ENCODE peak calls at places on chromosomes 2 and 18, in four cellular contexts. G is mesendoderm, T is H9, Z is H1. N is an unnamed sample.

GRCh38 chr2:172357442-172357841 is 69.9 kb upstream of the ITGA6 start:
- DNase-seq in T (no peak), G (no peak), Z (no peak), N (no peak)

GRCh38 chr2:28692411-28692810 is 59.2 kb upstream of the PPP1CB start:
- DNase-seq in G (no peak), T (no peak), Z (no peak), N (no peak)

GRCh38 chr2:171274757-171275156 is 114.1 kb upstream of the TLK1 start:
- DNase-seq in G (no peak), Z (no peak), T (no peak), N (no peak)

GRCh38 chr2:82301506-82301905 is 1997.0 kb upstream of the LRRTM1 start:
- DNase-seq in Z (no peak), T (no peak), G (no peak), N (no peak)

GRCh38 chr2:29134933-29135332 is 19.7 kb downstream of the CLIP4 start:
- DNase-seq in Z (no peak), T (no peak), G (peak), N (no peak)

GRCh38 chr2:218402911-218403411 is 3.3 kb downstream of the CTDSP1 start:
- DNase-seq in G (no peak), Z (no peak), T (no peak), N (no peak)

GRCh38 chr18:5456577-5457466 is 87.0 kb downstream of the EPB41L3 start:
- DNase-seq in T (peak), G (peak), Z (no peak), N (peak)

GRCh38 chr2:62573137-62573731 is 67.2 kb upstream of the TMEM17 start:
- DNase-seq in G (no peak), T (no peak), Z (no peak), N (peak)

GRCh38 chr2:49972699-49973098 is 818.4 kb upstream of the FSHR start:
- DNase-seq in Z (peak), G (peak), T (peak), N (no peak)

GRCh38 chr2:131828164-131828561 is 300.5 kb downstream of the CCDC74A start:
- DNase-seq in T (no peak), Z (no peak), G (no peak), N (no peak)

GRCh38 chr2:120494446-120494845 is 148.5 kb downstream of the INHBB start:
- DNase-seq in G (no peak), T (no peak), Z (no peak), N (no peak)

GRCh38 chr2:120497261-120497977 is 151.5 kb downstream of the INHBB start:
- DNase-seq in T (no peak), Z (no peak), G (no peak), N (no peak)

GRCh38 chr2:120498576-120499394 is 152.8 kb downstream of the INHBB start:
- DNase-seq in Z (no peak), T (no peak), G (no peak), N (no peak)

GRCh38 chr2:120495586-120495985 is 149.7 kb downstream of the INHBB start:
- DNase-seq in G (no peak), Z (no peak), T (no peak), N (no peak)

DNA sequence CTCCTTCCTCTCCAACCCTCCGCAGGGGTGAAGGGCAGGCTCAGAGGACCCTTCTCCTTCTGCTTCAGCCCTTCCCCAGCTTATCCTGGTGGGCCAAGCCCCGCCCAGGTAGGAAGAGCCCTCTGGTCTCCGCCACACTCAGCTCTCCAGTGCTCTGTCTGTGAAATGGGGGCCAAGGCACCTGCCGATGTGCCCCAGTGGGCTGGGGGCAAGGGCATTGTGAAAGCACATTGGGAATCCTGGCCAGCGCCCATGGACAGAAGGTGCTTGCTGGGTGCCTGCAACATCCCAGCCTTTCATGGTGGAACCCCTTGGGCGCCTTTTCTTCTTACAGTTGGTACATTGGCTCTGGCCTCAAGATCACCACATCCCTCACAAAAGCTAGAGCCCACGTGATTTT is 150.8 kb downstream of the INHBB start:
- DNase-seq in T (no peak), Z (no peak), G (no peak), N (no peak)
- H3K56ac ChIP-seq in T (no peak), Z (no peak), G (no peak), N (no peak)

DNA sequence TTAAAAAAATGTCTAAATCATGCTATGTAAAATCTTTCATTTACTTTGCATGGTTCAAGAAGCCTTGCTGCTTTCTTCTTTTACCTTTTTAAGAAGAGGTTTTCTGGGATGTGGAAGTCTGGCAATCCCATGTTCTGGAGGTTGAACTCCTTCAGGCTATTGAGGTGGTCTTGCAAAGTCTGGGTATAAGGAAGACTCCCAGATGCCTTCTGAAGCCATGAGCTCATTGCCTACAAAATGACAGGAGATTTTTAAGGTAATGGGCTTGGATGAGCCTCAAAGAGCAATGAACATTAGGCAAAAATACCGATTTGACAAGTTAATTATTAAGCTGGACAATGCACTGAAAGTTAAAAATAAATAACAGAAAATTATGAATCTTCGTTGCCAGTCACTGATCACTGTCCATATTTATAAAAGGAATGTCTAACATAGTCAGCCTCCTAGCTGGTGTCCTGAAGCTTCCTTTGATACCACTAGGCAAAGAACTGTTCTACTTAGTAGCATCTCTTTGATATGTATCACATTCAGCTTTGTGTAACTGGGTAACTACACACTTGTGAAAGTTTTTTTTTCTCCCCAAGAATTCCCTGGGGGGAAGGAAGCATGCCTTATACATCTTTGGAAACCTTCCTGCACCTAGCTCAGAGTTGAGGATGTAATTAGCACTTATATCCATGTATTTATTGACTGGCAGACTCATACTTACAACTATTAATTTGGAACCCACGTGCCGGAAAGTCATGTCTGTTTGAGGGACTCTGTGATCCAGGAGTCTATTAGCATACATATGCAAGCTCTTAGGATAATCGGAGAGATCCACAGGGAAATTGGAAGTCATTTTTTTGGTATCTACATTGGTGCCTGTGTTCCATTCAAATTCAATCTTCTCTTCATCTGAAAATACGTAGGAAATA is 29.3 kb downstream of the APOB start:
- DNase-seq in Z (no peak), T (no peak), G (no peak), N (no peak)
- H3K56ac ChIP-seq in Z (no peak), T (no peak), G (no peak), N (no peak)

DNA sequence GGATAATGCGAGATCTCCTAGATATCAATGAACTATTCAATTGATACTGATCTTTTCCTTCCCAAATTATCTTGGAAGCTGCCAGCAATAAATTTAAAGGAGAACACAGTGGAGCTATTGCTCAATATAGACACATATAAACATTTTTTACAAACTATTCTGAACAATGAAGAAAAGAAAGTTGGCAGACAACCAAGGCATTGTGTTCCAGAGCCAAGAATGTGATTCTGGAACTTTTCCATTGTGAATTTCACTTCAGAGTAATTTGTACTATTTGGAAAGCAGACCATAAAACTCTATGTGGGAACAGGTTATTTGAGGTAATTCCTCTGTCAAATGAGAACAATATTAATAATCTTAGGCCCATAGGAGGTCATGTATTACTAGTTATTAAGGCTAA is 588.2 kb downstream of the IRS1 start:
- DNase-seq in G (no peak), Z (no peak), T (no peak), N (peak)
- H3K56ac ChIP-seq in G (no peak), Z (no peak), T (no peak), N (no peak)

DNA sequence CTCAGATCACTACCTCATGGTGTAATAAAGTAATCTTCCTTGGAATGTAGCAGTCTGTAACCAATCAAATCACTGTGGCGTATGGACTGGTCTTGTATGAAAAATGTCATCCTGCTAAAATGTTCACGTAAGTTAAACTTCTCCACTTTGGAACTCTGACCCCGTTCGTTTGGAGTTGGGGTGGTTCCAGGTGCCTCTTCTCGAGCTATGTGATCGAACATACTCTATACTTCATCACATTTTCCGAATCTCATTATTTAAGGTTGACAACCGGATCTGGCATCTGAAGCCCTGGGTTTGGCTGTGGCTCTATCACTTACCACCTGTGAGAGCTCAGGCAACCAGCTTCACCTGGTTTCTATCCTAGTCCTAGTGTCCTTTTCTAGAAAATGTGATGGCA is 148.0 kb upstream of the MYCN start:
- DNase-seq in Z (no peak), G (no peak), T (no peak), N (no peak)
- H3K56ac ChIP-seq in Z (no peak), G (no peak), T (no peak), N (no peak)

GRCh38 chr2:67216881-67217280 is 180.3 kb upstream of the ETAA1 start:
- DNase-seq in T (no peak), G (peak), Z (no peak), N (no peak)
- H3K56ac ChIP-seq in T (no peak), G (no peak), Z (no peak), N (no peak)